ENCODE peak calls at places on chromosomes 13 and 19, in seven cellular contexts. Z is activated CD8-positive, alpha-beta memory T cell treated with anti-CD3 and anti-CD28 coated beads for 1 hour; G is stimulated activated CD4-positive, alpha-beta T cell treated with anti-CD3 and anti-CD28 coated beads, TNF-alpha, amount 100 ng/mL, for 24 hours; T is activated CD4-positive, CD25-positive, alpha-beta regulatory T cell; U is kidney glomerular epithelial cell; Y is RWPE1; B is naive thymus-derived CD8-positive, alpha-beta T cell. I is an unnamed sample.

GRCh38 chr13:22793598-22794134 is 387.1 kb upstream of the SGCG start:
- DNase-seq in U (no peak), T (no peak), B (no peak), Z (no peak), Y (no peak), G (no peak), I (no peak)

GRCh38 chr19:23071087-23071511 is 45.7 kb upstream of the ZNF730 start:
- DNase-seq in G (no peak), Z (no peak), T (no peak), U (no peak), Y (no peak), B (no peak), I (no peak)

GRCh38 chr19:2494084-2494446 is 18.1 kb downstream of the GADD45B start:
- DNase-seq in U (peak), T (no peak), G (no peak), Z (no peak), B (no peak), Y (no peak), I (no peak)

GRCh38 chr13:50309872-50310594 is 294.8 kb downstream of the KCNRG start:
- DNase-seq in U (no peak), Y (no peak), T (no peak), G (no peak), Z (no peak), B (no peak), I (no peak)

GRCh38 chr19:3573162-3573857 is 566 bp downstream of the HMG20B start:
- DNase-seq in Z (no peak), U (no peak), G (no peak), Y (no peak), T (no peak), B (no peak), I (no peak)

GRCh38 chr13:62702502-62702901 is 1286.9 kb upstream of the PCDH20 start:
- DNase-seq in Y (no peak), B (no peak), Z (no peak), G (no peak), T (no peak), U (no peak), I (no peak)

GRCh38 chr13:30982506-30982905 is 50.0 kb downstream of the TEX26 start:
- DNase-seq in Y (no peak), B (no peak), Z (no peak), G (no peak), U (no peak), T (no peak), I (no peak)

GRCh38 chr19:18102916-18103542 is 5.5 kb downstream of the MAST3 start:
- DNase-seq in Z (no peak), U (no peak), Y (no peak), T (no peak), G (no peak), B (no peak), I (no peak)

GRCh38 chr19:29293736-29294342 is 80.9 kb upstream of the UQCRFS1 start:
- DNase-seq in U (no peak), T (no peak), B (no peak), Z (no peak), Y (no peak), G (no peak), I (no peak)

GRCh38 chr19:41918095-41918494 is 10.2 kb downstream of the ERFL start:
- DNase-seq in T (no peak), U (no peak), Y (no peak), Z (no peak), B (no peak), G (no peak), I (no peak)

GRCh38 chr13:36685912-36686311 is 12.1 kb downstream of the SERTM1 start:
- DNase-seq in Y (no peak), B (no peak), T (no peak), G (no peak), Z (no peak), U (peak), I (peak)

GRCh38 chr13:49303533-49304252 is 56.0 kb downstream of the CDADC1 start:
- DNase-seq in B (no peak), Y (no peak), Z (no peak), G (no peak), T (no peak), U (no peak), I (no peak)

GRCh38 chr13:50129065-50129922 is 114.0 kb downstream of the KCNRG start:
- DNase-seq in G (no peak), Y (no peak), Z (no peak), U (no peak), T (no peak), B (no peak), I (no peak)

GRCh38 chr13:74217816-74218215 is 83.6 kb upstream of the KLF12 start:
- DNase-seq in T (no peak), B (no peak), Y (no peak), Z (no peak), G (no peak), U (no peak), I (no peak)

GRCh38 chr13:75907044-75907443 is 270.9 kb downstream of the LMO7 start:
- DNase-seq in Y (no peak), G (no peak), Z (no peak), T (no peak), U (no peak), B (no peak), I (no peak)

GRCh38 chr13:88472316-88472715 is 801.1 kb downstream of the SLITRK5 start:
- DNase-seq in G (no peak), Z (no peak), B (no peak), Y (no peak), T (no peak), U (no peak), I (no peak)

GRCh38 chr19:13788991-13789390 is 6.3 kb upstream of the ZSWIM4 start:
- DNase-seq in U (no peak), B (no peak), T (no peak), Y (no peak), Z (no peak), G (no peak), I (no peak)

GRCh38 chr19:42368765-42369164 is 21.3 kb downstream of the CNFN start:
- DNase-seq in Z (no peak), U (no peak), G (no peak), B (no peak), Y (no peak), T (no peak), I (no peak)

GRCh38 chr13:46490129-46490528 is 62.8 kb upstream of the LRCH1 start:
- DNase-seq in Z (no peak), B (no peak), U (no peak), T (no peak), Y (no peak), G (no peak), I (no peak)

GRCh38 chr13:29143864-29144263 is 323.7 kb downstream of the MTUS2 start:
- DNase-seq in B (no peak), Y (no peak), G (no peak), U (no peak), Z (no peak), T (no peak), I (no peak)

GRCh38 chr19:10009269-10009665 is 1.0 kb downstream of the COL5A3 start:
- DNase-seq in Y (peak), U (no peak), B (peak), Z (peak), T (no peak), G (peak), I (no peak)

GRCh38 chr19:56314018-56314583 is 538 bp downstream of the ZSCAN5A start:
- DNase-seq in Y (no peak), B (peak), U (no peak), Z (no peak), G (no peak), T (no peak), I (no peak)

GRCh38 chr13:38308736-38309135 is 40.9 kb upstream of the UFM1 start:
- DNase-seq in Y (peak), Z (no peak), T (no peak), U (no peak), G (no peak), B (no peak), I (no peak)

GRCh38 chr19:46766569-46767317 is 20.5 kb upstream of the STRN4 start:
- DNase-seq in B (peak), Z (no peak), T (peak), G (no peak), Y (no peak), U (no peak), I (no peak)

GRCh38 chr13:50379584-50379983 is 364.3 kb downstream of the KCNRG start:
- DNase-seq in G (no peak), B (no peak), Y (no peak), U (peak), Z (no peak), T (no peak), I (no peak)

GRCh38 chr13:99385940-99386339 is 78.7 kb upstream of the GPR183 start:
- DNase-seq in U (no peak), G (no peak), B (no peak), Z (no peak), Y (no peak), T (no peak), I (no peak)

GRCh38 chr19:35474104-35474503 is 16.2 kb downstream of the KRTDAP start:
- DNase-seq in B (no peak), G (no peak), U (no peak), Z (no peak), Y (no peak), T (no peak), I (no peak)

GRCh38 chr19:31444931-31445330 is 95.7 kb upstream of the TSHZ3 start:
- DNase-seq in G (no peak), U (no peak), B (no peak), Z (no peak), T (no peak), Y (no peak), I (no peak)

GRCh38 chr19:6023085-6023682 is 45.2 kb upstream of the RANBP3 start:
- DNase-seq in Y (peak), U (peak), Z (no peak), B (no peak), T (no peak), G (no peak), I (no peak)

GRCh38 chr13:42041684-42042035 is 6.8 kb upstream of the DGKH start:
- DNase-seq in U (peak), T (no peak), Z (no peak), G (no peak), B (no peak), Y (peak), I (no peak)

GRCh38 chr19:55080121-55080914 is 4.6 kb downstream of the EPS8L1 start:
- DNase-seq in B (peak), G (peak), Z (no peak), U (no peak), T (peak), Y (peak), I (peak)

GRCh38 chr19:6071103-6071485 is 39.2 kb downstream of the RFX2 start:
- DNase-seq in Y (no peak), Z (no peak), B (no peak), U (no peak), T (no peak), G (no peak), I (no peak)

GRCh38 chr19:45771331-45771933 is 2.4 kb upstream of the SIX5 start:
- DNase-seq in B (no peak), T (no peak), Y (no peak), G (no peak), Z (no peak), U (no peak), I (no peak)

GRCh38 chr13:44155422-44156293 is 218.0 kb upstream of the SERP2 start:
- DNase-seq in U (no peak), G (no peak), Z (no peak), Y (no peak), B (no peak), T (no peak), I (no peak)

GRCh38 chr19:39759457-39760184 is 19.0 kb upstream of the LEUTX start:
- DNase-seq in T (no peak), Y (no peak), U (no peak), Z (no peak), G (no peak), B (no peak), I (no peak)

GRCh38 chr13:30898721-30899188 is 7.3 kb upstream of the MEDAG start:
- DNase-seq in Y (peak), B (no peak), G (no peak), U (peak), Z (no peak), T (no peak), I (no peak)

GRCh38 chr13:96958286-96958891 is 35.9 kb downstream of the OXGR1 start:
- DNase-seq in G (no peak), Y (peak), T (no peak), Z (no peak), B (no peak), U (peak), I (no peak)

GRCh38 chr19:35204799-35205732 is 23.5 kb downstream of the FAM187B start:
- DNase-seq in Z (no peak), G (no peak), T (no peak), B (peak), U (no peak), Y (no peak), I (no peak)

I was measured in T1000.